ENCODE peak calls at places on chromosomes 2 and 18, in ten cellular contexts. V, J, K, X, D, W, H, F, L and P are unnamed samples.
A peak's percentile ranks its signal among the peaks of the same experiment; 100 is the strongest.

GRCh38 chr18:51138936-51139335 is 58.5 kb downstream of the MEX3C start:
- DNase-seq in V (no peak), J (no peak), K (no peak), X (no peak), D (no peak), W (no peak), H (no peak), F (no peak), L (no peak), P (no peak)

GRCh38 chr2:229408356-229408755 is 137.3 kb upstream of the PID1 start:
- DNase-seq in V (no peak), J (peak; percentile 91), K (no peak), X (peak; percentile 87), D (peak; percentile 68), W (peak; percentile 10), H (no peak), F (peak; percentile 81), L (no peak), P (no peak)

GRCh38 chr2:54287532-54287931 is 31.5 kb upstream of the TSPYL6 start:
- DNase-seq in V (no peak), J (no peak), K (no peak), X (no peak), D (no peak), W (no peak), H (no peak), F (no peak), L (no peak), P (no peak)

GRCh38 chr2:27753744-27754588 is 17.6 kb upstream of the MRPL33 start:
- DNase-seq in V (peak; percentile 90), J (peak; percentile 72), K (peak; percentile 25), X (peak; percentile 82), D (peak; percentile 65), W (peak; percentile 84), H (no peak), F (peak; percentile 87), L (peak; percentile 23), P (peak; percentile 62)

GRCh38 chr2:129923265-129924141 is 56.0 kb upstream of the RAB6C start:
- DNase-seq in V (no peak), J (peak; percentile 24), K (no peak), X (peak; percentile 55), D (no peak), W (peak; percentile 46), H (peak; percentile 71), F (peak; percentile 67), L (no peak), P (no peak)

GRCh38 chr18:55351980-55352714 is 235.8 kb downstream of the TCF4 start:
- DNase-seq in V (no peak), J (no peak), K (no peak), X (no peak), D (no peak), W (no peak), H (peak; percentile 93), F (no peak), L (no peak), P (no peak)

GRCh38 chr2:197269173-197269572 is 41.4 kb downstream of the ANKRD44 start:
- DNase-seq in V (no peak), J (no peak), K (no peak), X (no peak), D (no peak), W (no peak), H (peak; percentile 20), F (no peak), L (no peak), P (no peak)

GRCh38 chr2:111120253-111121027 is at the start of gene BCL2L11:
- DNase-seq in V (peak; percentile 96), J (peak; percentile 91), K (peak; percentile 92), X (peak; percentile 80), D (peak; percentile 81), W (peak; percentile 92), H (peak; percentile 73), F (peak; percentile 97), L (peak; percentile 86), P (peak; percentile 79)

GRCh38 chr18:32318581-32318980 is 128.7 kb downstream of the MEP1B start:
- DNase-seq in V (no peak), J (no peak), K (no peak), X (no peak), D (no peak), W (no peak), H (no peak), F (no peak), L (no peak), P (no peak)

GRCh38 chr18:68509902-68510301 is 205.0 kb downstream of the TMX3 start:
- DNase-seq in V (no peak), J (no peak), K (no peak), X (no peak), D (no peak), W (no peak), H (no peak), F (no peak), L (no peak), P (no peak)

GRCh38 chr18:65811307-65811706 is 60.5 kb downstream of the CDH7 start:
- DNase-seq in V (no peak), J (no peak), K (no peak), X (no peak), D (no peak), W (no peak), H (no peak), F (no peak), L (no peak), P (no peak)

GRCh38 chr2:128797937-128798336 is 479.3 kb upstream of the HS6ST1 start:
- DNase-seq in V (no peak), J (no peak), K (peak; percentile 47), X (no peak), D (no peak), W (no peak), H (no peak), F (no peak), L (no peak), P (no peak)

GRCh38 chr18:45155526-45155925 is 459.8 kb upstream of the SLC14A2 start:
- DNase-seq in V (no peak), J (no peak), K (no peak), X (no peak), D (no peak), W (no peak), H (no peak), F (no peak), L (no peak), P (no peak)

GRCh38 chr18:58687871-58688308 is 16.6 kb downstream of the MALT1 start:
- DNase-seq in V (peak; percentile 86), J (no peak), K (no peak), X (no peak), D (no peak), W (peak; percentile 42), H (no peak), F (no peak), L (no peak), P (peak; percentile 46)

GRCh38 chr2:189304360-189304759 is 124.8 kb upstream of the COL5A2 start:
- DNase-seq in V (peak; percentile 76), J (no peak), K (no peak), X (no peak), D (no peak), W (no peak), H (no peak), F (no peak), L (no peak), P (peak; percentile 15)

GRCh38 chr2:170715062-170715931 is at the start of gene SP5:
- DNase-seq in V (peak; percentile 72), J (no peak), K (peak; percentile 5), X (peak; percentile 20), D (no peak), W (peak; percentile 90), H (no peak), F (peak; percentile 81), L (no peak), P (no peak)

GRCh38 chr2:102279391-102279735 is 32.0 kb upstream of the IL1RL1 start:
- DNase-seq in V (no peak), J (no peak), K (no peak), X (no peak), D (no peak), W (no peak), H (no peak), F (no peak), L (no peak), P (no peak)

GRCh38 chr18:2274613-2275012 is 296.7 kb downstream of the METTL4 start:
- DNase-seq in V (no peak), J (no peak), K (no peak), X (no peak), D (no peak), W (no peak), H (no peak), F (no peak), L (no peak), P (no peak)

GRCh38 chr2:172993924-172994717 is 81.5 kb upstream of the MAP3K20 start:
- DNase-seq in V (no peak), J (no peak), K (no peak), X (no peak), D (no peak), W (no peak), H (no peak), F (no peak), L (no peak), P (no peak)

GRCh38 chr18:6752200-6752873 is 22.8 kb downstream of the ARHGAP28 start:
- DNase-seq in V (no peak), J (peak; percentile 30), K (no peak), X (peak; percentile 92), D (no peak), W (no peak), H (no peak), F (peak; percentile 23), L (no peak), P (no peak)

GRCh38 chr2:183347969-183348368 is 223.7 kb downstream of the NUP35 start:
- DNase-seq in V (no peak), J (no peak), K (no peak), X (no peak), D (no peak), W (no peak), H (no peak), F (no peak), L (no peak), P (no peak)

GRCh38 chr18:54109131-54109683 is 115.3 kb downstream of the MBD2 start:
- DNase-seq in V (no peak), J (peak; percentile 12), K (no peak), X (peak; percentile 7), D (no peak), W (no peak), H (no peak), F (no peak), L (no peak), P (no peak)

GRCh38 chr18:49764032-49764431 is 49.3 kb downstream of the ACAA2 start:
- DNase-seq in V (no peak), J (no peak), K (no peak), X (peak; percentile 27), D (no peak), W (no peak), H (no peak), F (no peak), L (no peak), P (no peak)

GRCh38 chr18:48022021-48022420 is 91.6 kb upstream of the SMAD2 start:
- DNase-seq in V (peak; percentile 19), J (no peak), K (no peak), X (no peak), D (no peak), W (no peak), H (no peak), F (no peak), L (no peak), P (no peak)

GRCh38 chr2:83003555-83003954 is 1455.5 kb downstream of the SUCLG1 start:
- DNase-seq in V (no peak), J (no peak), K (no peak), X (no peak), D (no peak), W (no peak), H (no peak), F (no peak), L (no peak), P (no peak)

GRCh38 chr2:226766352-226767055 is 33.1 kb downstream of the IRS1 start:
- DNase-seq in V (no peak), J (peak; percentile 65), K (no peak), X (peak; percentile 20), D (no peak), W (no peak), H (no peak), F (no peak), L (no peak), P (no peak)

GRCh38 chr18:9348079-9348671 is 13.6 kb downstream of the TWSG1 start:
- DNase-seq in V (no peak), J (peak; percentile 33), K (no peak), X (peak; percentile 21), D (no peak), W (no peak), H (no peak), F (no peak), L (no peak), P (no peak)

GRCh38 chr2:111046670-111047069 is 74.0 kb upstream of the BCL2L11 start:
- DNase-seq in V (peak; percentile 47), J (no peak), K (no peak), X (no peak), D (no peak), W (no peak), H (no peak), F (no peak), L (no peak), P (no peak)